ENCODE peak calls at places on chromosomes 11 and 22, in nine cellular contexts. One of them, this sample, is unnamed.

GRCh38 chr22:42648017-42648367 is 1.2 kb downstream of the CYB5R3 start:
- DNase-seq in tibial nerve: no peak
- DNase-seq in right lobe of liver: no peak
- DNase-seq in A549: no peak
- DNase-seq in heart left ventricle: no peak
- DNase-seq in K562: no peak
- DNase-seq in NB4: no peak
- DNase-seq in gastrocnemius medialis: no peak
- DNase-seq in IMR-90: no peak
- DNase-seq in this sample: no peak

GRCh38 chr22:37710675-37711074 is 13.8 kb downstream of the TRIOBP start:
- DNase-seq in heart left ventricle: no peak
- DNase-seq in K562: no peak
- DNase-seq in A549: no peak
- DNase-seq in tibial nerve: no peak
- DNase-seq in IMR-90: no peak
- DNase-seq in right lobe of liver: no peak
- DNase-seq in NB4: no peak
- DNase-seq in gastrocnemius medialis: no peak
- DNase-seq in this sample: no peak

GRCh38 chr22:49934891-49935557 is 16.6 kb downstream of the CRELD2 start:
- DNase-seq in K562: peak
- DNase-seq in tibial nerve: peak
- DNase-seq in NB4: peak
- DNase-seq in A549: no peak
- DNase-seq in heart left ventricle: peak
- DNase-seq in gastrocnemius medialis: peak
- DNase-seq in right lobe of liver: peak
- DNase-seq in IMR-90: peak
- DNase-seq in this sample: peak

GRCh38 chr11:9219115-9219514 is 46.0 kb downstream of the DENND5A start:
- DNase-seq in IMR-90: peak
- DNase-seq in heart left ventricle: no peak
- DNase-seq in K562: no peak
- DNase-seq in right lobe of liver: no peak
- DNase-seq in gastrocnemius medialis: no peak
- DNase-seq in NB4: no peak
- DNase-seq in A549: no peak
- DNase-seq in tibial nerve: no peak
- DNase-seq in this sample: no peak

GRCh38 chr11:75346912-75347647 is 4.4 kb downstream of the ARRB1 start:
- DNase-seq in heart left ventricle: peak
- DNase-seq in right lobe of liver: peak
- DNase-seq in NB4: no peak
- DNase-seq in tibial nerve: no peak
- DNase-seq in K562: no peak
- DNase-seq in A549: no peak
- DNase-seq in IMR-90: peak
- DNase-seq in gastrocnemius medialis: no peak
- DNase-seq in this sample: peak

GRCh38 chr22:38572065-38572464 is 2.1 kb upstream of the DMC1 start:
- DNase-seq in gastrocnemius medialis: peak
- DNase-seq in tibial nerve: peak
- DNase-seq in heart left ventricle: no peak
- DNase-seq in IMR-90: peak
- DNase-seq in NB4: peak
- DNase-seq in right lobe of liver: no peak
- DNase-seq in K562: peak
- DNase-seq in A549: peak
- DNase-seq in this sample: no peak

GRCh38 chr11:4610258-4610935 is 2.4 kb upstream of the TRIM68 start:
- DNase-seq in heart left ventricle: no peak
- DNase-seq in A549: no peak
- DNase-seq in tibial nerve: no peak
- DNase-seq in K562: no peak
- DNase-seq in gastrocnemius medialis: no peak
- DNase-seq in right lobe of liver: no peak
- DNase-seq in NB4: no peak
- DNase-seq in IMR-90: peak
- DNase-seq in this sample: no peak

GRCh38 chr22:28600546-28601143 is 79.0 kb downstream of the TTC28 start:
- DNase-seq in NB4: peak
- DNase-seq in IMR-90: peak
- DNase-seq in A549: peak
- DNase-seq in tibial nerve: no peak
- DNase-seq in K562: peak
- DNase-seq in right lobe of liver: no peak
- DNase-seq in heart left ventricle: no peak
- DNase-seq in gastrocnemius medialis: no peak
- DNase-seq in this sample: no peak

GRCh38 chr22:24440718-24441405 is 13.5 kb downstream of the ADORA2A start:
- DNase-seq in A549: no peak
- DNase-seq in NB4: no peak
- DNase-seq in heart left ventricle: no peak
- DNase-seq in gastrocnemius medialis: no peak
- DNase-seq in right lobe of liver: no peak
- DNase-seq in IMR-90: no peak
- DNase-seq in K562: no peak
- DNase-seq in tibial nerve: no peak
- DNase-seq in this sample: no peak

GRCh38 chr11:9260182-9261146 is 4.7 kb downstream of the DENND5A start:
- DNase-seq in IMR-90: no peak
- DNase-seq in heart left ventricle: no peak
- DNase-seq in right lobe of liver: no peak
- DNase-seq in tibial nerve: no peak
- DNase-seq in A549: no peak
- DNase-seq in gastrocnemius medialis: no peak
- DNase-seq in NB4: no peak
- DNase-seq in K562: no peak
- DNase-seq in this sample: no peak

GRCh38 chr22:19604711-19605268 is 80.6 kb upstream of the CLDN5 start:
- DNase-seq in tibial nerve: no peak
- DNase-seq in IMR-90: no peak
- DNase-seq in A549: no peak
- DNase-seq in K562: peak
- DNase-seq in heart left ventricle: no peak
- DNase-seq in NB4: peak
- DNase-seq in right lobe of liver: peak
- DNase-seq in gastrocnemius medialis: no peak
- DNase-seq in this sample: no peak

GRCh38 chr22:36587289-36588154 is 58.6 kb upstream of the EIF3D start:
- DNase-seq in IMR-90: peak
- DNase-seq in tibial nerve: no peak
- DNase-seq in K562: no peak
- DNase-seq in NB4: no peak
- DNase-seq in right lobe of liver: no peak
- DNase-seq in heart left ventricle: no peak
- DNase-seq in gastrocnemius medialis: no peak
- DNase-seq in A549: peak
- DNase-seq in this sample: no peak

GRCh38 chr11:33256031-33256807 is 962 bp upstream of the HIPK3 start:
- DNase-seq in heart left ventricle: no peak
- DNase-seq in IMR-90: no peak
- DNase-seq in A549: peak
- DNase-seq in K562: no peak
- DNase-seq in NB4: no peak
- DNase-seq in tibial nerve: no peak
- DNase-seq in right lobe of liver: no peak
- DNase-seq in gastrocnemius medialis: no peak
- DNase-seq in this sample: no peak

GRCh38 chr11:69099193-69099592 is 50.5 kb downstream of the TPCN2 start:
- DNase-seq in right lobe of liver: no peak
- DNase-seq in heart left ventricle: no peak
- DNase-seq in IMR-90: no peak
- DNase-seq in NB4: no peak
- DNase-seq in gastrocnemius medialis: no peak
- DNase-seq in K562: no peak
- DNase-seq in A549: no peak
- DNase-seq in tibial nerve: no peak
- DNase-seq in this sample: no peak

GRCh38 chr11:65261591-65262380 is at the start of gene POLA2:
- DNase-seq in heart left ventricle: peak
- DNase-seq in gastrocnemius medialis: peak
- DNase-seq in right lobe of liver: peak
- DNase-seq in NB4: peak
- DNase-seq in tibial nerve: peak
- DNase-seq in K562: peak
- DNase-seq in IMR-90: peak
- DNase-seq in A549: peak
- DNase-seq in this sample: peak
- TF ChIP-seq POLR2A in heart left ventricle: peak
- TF ChIP-seq POLR2A in gastrocnemius medialis: peak
- TF ChIP-seq POLR2A in right lobe of liver: peak
- TF ChIP-seq POLR2A in NB4: peak
- TF ChIP-seq POLR2A in tibial nerve: peak
- TF ChIP-seq POLR2A in K562: peak
- TF ChIP-seq POLR2A in IMR-90: peak
- TF ChIP-seq POLR2A in A549: peak
- TF ChIP-seq POLR2A in this sample: peak

DNA sequence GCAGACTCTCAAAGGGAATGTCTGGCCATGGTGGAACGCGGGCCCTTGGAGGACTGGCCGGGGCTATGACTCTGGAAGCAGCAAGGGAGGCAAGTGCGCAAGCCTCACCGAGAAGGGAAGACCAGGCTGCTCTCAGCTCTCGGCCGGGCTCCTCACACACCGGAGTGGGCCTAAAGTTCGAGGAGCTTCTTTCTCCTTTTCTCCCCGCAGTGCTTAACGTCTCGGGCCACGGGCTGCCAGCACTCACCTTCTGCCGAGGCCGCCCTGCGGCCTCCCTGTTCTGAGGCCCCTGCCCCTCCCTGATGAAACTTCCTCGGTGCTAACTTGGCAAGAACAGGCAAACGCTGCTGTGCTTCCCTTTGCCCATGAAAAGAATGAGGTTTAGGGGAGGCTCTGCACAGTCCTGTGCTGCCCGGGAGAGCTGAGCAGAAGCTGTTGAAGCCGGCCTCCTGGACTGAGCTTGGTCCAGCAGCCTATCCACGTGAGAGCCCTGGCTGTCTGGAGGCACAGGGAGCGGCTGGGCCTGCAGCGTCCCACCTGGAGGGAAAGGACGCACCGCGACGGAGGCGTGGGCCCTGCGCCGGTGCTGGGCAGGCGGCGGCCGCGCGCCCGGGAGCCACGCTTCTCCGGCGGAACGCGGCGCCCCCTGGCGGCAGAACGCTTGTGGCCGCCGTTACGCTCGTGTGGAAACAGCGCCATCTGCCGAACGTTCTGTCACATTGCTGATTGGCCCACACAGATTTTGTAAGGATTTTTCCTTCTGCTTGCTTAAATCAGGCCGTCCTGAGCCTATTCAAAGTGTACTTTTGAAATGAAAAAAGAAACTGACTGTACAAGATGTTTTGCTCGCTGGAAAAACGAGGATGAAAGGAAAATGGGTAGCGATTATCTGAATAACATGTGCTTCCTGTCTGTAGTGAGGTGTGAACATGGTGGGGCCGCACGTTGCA is 65.0 kb upstream of the TMEM45B start:
- DNase-seq in NB4: peak
- DNase-seq in A549: peak
- DNase-seq in heart left ventricle: peak
- DNase-seq in tibial nerve: peak
- DNase-seq in IMR-90: peak
- DNase-seq in gastrocnemius medialis: peak
- DNase-seq in K562: peak
- DNase-seq in right lobe of liver: peak
- DNase-seq in this sample: peak
- TF ChIP-seq POLR2A in NB4: no peak
- TF ChIP-seq POLR2A in A549: no peak
- TF ChIP-seq POLR2A in heart left ventricle: no peak
- TF ChIP-seq POLR2A in tibial nerve: no peak
- TF ChIP-seq POLR2A in IMR-90: no peak
- TF ChIP-seq POLR2A in gastrocnemius medialis: no peak
- TF ChIP-seq POLR2A in K562: no peak
- TF ChIP-seq POLR2A in right lobe of liver: no peak
- TF ChIP-seq POLR2A in this sample: no peak

DNA sequence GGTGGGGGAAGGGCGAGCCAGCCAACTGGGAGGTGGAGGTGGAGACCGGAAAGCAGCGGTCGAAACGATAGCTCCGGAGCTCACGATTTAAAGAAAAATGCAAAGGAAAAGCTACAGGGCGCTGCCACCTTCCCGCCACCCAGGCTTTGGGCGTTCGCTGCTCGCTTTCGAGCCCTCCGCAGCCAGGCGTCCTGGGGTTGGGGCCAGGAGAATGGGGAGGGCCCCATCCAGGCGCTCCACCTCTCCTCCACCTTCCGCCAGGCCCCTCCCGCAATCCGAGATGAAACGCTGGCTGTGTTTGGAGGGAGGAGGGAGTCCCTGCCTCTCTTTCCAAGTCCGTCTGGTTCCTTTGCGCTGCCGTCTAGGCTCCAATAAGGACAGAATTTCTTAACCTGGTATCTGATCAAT is 452 bp upstream of the ABTB2 start:
- DNase-seq in IMR-90: peak
- DNase-seq in K562: peak
- DNase-seq in A549: peak
- DNase-seq in gastrocnemius medialis: peak
- DNase-seq in heart left ventricle: no peak
- DNase-seq in tibial nerve: peak
- DNase-seq in right lobe of liver: peak
- DNase-seq in NB4: peak
- DNase-seq in this sample: peak
- TF ChIP-seq POLR2A in IMR-90: no peak
- TF ChIP-seq POLR2A in K562: no peak
- TF ChIP-seq POLR2A in A549: no peak
- TF ChIP-seq POLR2A in gastrocnemius medialis: no peak
- TF ChIP-seq POLR2A in heart left ventricle: no peak
- TF ChIP-seq POLR2A in tibial nerve: no peak
- TF ChIP-seq POLR2A in right lobe of liver: no peak
- TF ChIP-seq POLR2A in NB4: no peak
- TF ChIP-seq POLR2A in this sample: no peak

DNA sequence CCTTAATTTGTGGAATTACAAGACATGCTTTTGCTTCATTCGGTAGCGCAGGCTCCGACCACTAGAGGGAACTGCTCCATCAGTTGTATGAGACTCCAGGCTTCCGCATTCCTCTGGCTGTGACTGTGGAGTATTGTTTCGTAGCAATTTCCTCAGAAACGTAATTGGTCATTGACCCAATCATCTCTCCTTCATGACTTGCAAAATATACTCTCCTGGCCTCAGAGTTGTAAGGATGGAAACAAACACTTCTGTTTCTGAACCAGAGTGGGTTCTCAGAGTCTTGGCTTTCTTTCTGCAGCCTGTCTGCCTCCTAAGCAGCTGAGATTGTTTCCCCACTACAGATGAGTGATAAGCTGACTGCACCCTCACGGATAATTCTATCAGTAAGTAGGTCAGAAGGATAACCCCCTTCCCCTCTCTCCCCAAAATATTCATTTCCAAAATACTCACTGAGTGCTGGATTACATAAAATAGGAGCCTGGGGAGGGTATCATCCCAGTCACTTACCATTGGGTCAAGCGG is 146.8 kb upstream of the ZC3H12C start:
- DNase-seq in K562: peak
- DNase-seq in right lobe of liver: peak
- DNase-seq in tibial nerve: peak
- DNase-seq in heart left ventricle: peak
- DNase-seq in NB4: peak
- DNase-seq in gastrocnemius medialis: peak
- DNase-seq in A549: peak
- DNase-seq in IMR-90: peak
- DNase-seq in this sample: peak
- TF ChIP-seq POLR2A in K562: no peak
- TF ChIP-seq POLR2A in right lobe of liver: peak
- TF ChIP-seq POLR2A in tibial nerve: no peak
- TF ChIP-seq POLR2A in heart left ventricle: peak
- TF ChIP-seq POLR2A in NB4: no peak
- TF ChIP-seq POLR2A in gastrocnemius medialis: no peak
- TF ChIP-seq POLR2A in A549: no peak
- TF ChIP-seq POLR2A in IMR-90: peak
- TF ChIP-seq POLR2A in this sample: no peak